ENCODE peak calls at places on chromosome 2, in four cellular contexts. F, W, G and Z are unnamed samples.

GRCh38 chr2:187429989-187430388 is 18.1 kb downstream of the CALCRL start:
- DNase-seq in F (peak; percentile 84), W (no peak), G (no peak), Z (no peak)

GRCh38 chr2:8086796-8087479 is 594.9 kb upstream of the ID2 start:
- DNase-seq in F (peak; percentile 96), W (no peak), G (no peak), Z (no peak)

GRCh38 chr2:96951125-96951654 is 35.2 kb downstream of the FAM178B start:
- DNase-seq in F (peak; percentile 43), W (peak; percentile 64), G (peak; percentile 75), Z (peak; percentile 87)

GRCh38 chr2:144330951-144331651 is 188.8 kb downstream of the ZEB2 start:
- DNase-seq in F (peak; percentile 37), W (no peak), G (peak; percentile 33), Z (no peak)

GRCh38 chr2:9408641-9409151 is 14.6 kb downstream of the ITGB1BP1 start:
- DNase-seq in F (peak; percentile 53), W (no peak), G (no peak), Z (no peak)

GRCh38 chr2:3483227-3483985 is 35.9 kb downstream of the ADI1 start:
- DNase-seq in F (peak; percentile 51), W (no peak), G (no peak), Z (no peak)

GRCh38 chr2:10712186-10712809 is 9.1 kb upstream of the ATP6V1C2 start:
- DNase-seq in F (no peak), W (no peak), G (peak; percentile 17), Z (no peak)

GRCh38 chr2:666441-666840 is 10.8 kb downstream of the TMEM18 start:
- DNase-seq in F (no peak), W (no peak), G (no peak), Z (no peak)

GRCh38 chr2:229519655-229520054 is 194.7 kb downstream of the DNER start:
- DNase-seq in F (peak; percentile 12), W (no peak), G (peak; percentile 14), Z (no peak)

GRCh38 chr2:71618327-71619113 is 165.2 kb downstream of the DYSF start:
- DNase-seq in F (no peak), W (no peak), G (no peak), Z (no peak)

GRCh38 chr2:64173156-64174135 is 29.2 kb upstream of the PELI1 start:
- DNase-seq in F (no peak), W (no peak), G (no peak), Z (peak; percentile 12)

GRCh38 chr2:127106457-127106997 is 427 bp downstream of the BIN1 start:
- DNase-seq in F (peak; percentile 33), W (no peak), G (no peak), Z (no peak)

GRCh38 chr2:37711308-37711731 is 39.9 kb upstream of the CDC42EP3 start:
- DNase-seq in F (peak; percentile 95), W (no peak), G (no peak), Z (peak; percentile 27)

GRCh38 chr2:11375689-11376027 is 31.2 kb upstream of the ROCK2 start:
- DNase-seq in F (no peak), W (no peak), G (no peak), Z (no peak)

GRCh38 chr2:228731517-228731916 is 539.6 kb downstream of the PID1 start:
- DNase-seq in F (peak; percentile 87), W (no peak), G (no peak), Z (no peak)

GRCh38 chr2:130796280-130796679 is 40.4 kb upstream of the ARHGEF4 start:
- DNase-seq in F (no peak), W (no peak), G (no peak), Z (no peak)

GRCh38 chr2:101253013-101253712 is 477 bp downstream of the CNOT11 start:
- DNase-seq in F (peak; percentile 62), W (no peak), G (peak; percentile 82), Z (peak; percentile 65)

GRCh38 chr2:74002515-74003391 is 18.0 kb downstream of the TET3 start:
- DNase-seq in F (peak; percentile 81), W (peak; percentile 61), G (peak; percentile 76), Z (peak; percentile 90)

GRCh38 chr2:101328474-101329007 is 20.0 kb upstream of the RNF149 start:
- DNase-seq in F (peak; percentile 68), W (no peak), G (peak; percentile 33), Z (no peak)

GRCh38 chr2:177239053-177239452 is 25.5 kb downstream of the NFE2L2 start:
- DNase-seq in F (no peak), W (no peak), G (no peak), Z (no peak)

GRCh38 chr2:23366720-23367119 is 18.3 kb upstream of the KLHL29 start:
- DNase-seq in F (no peak), W (no peak), G (no peak), Z (no peak)

GRCh38 chr2:220894069-220894468 is 678.0 kb downstream of the EPHA4 start:
- DNase-seq in F (peak; percentile 21), W (no peak), G (no peak), Z (no peak)

GRCh38 chr2:209095432-209095831 is 328.4 kb upstream of the MAP2 start:
- DNase-seq in F (no peak), W (no peak), G (no peak), Z (no peak)

GRCh38 chr2:201220102-201220570 is 37.2 kb downstream of the CASP10 start:
- DNase-seq in F (no peak), W (no peak), G (peak; percentile 15), Z (no peak)

GRCh38 chr2:182587831-182588230 is 128.2 kb upstream of the DNAJC10 start:
- DNase-seq in F (peak; percentile 91), W (no peak), G (no peak), Z (no peak)

GRCh38 chr2:204049635-204050034 is 113.1 kb downstream of the ICOS start:
- DNase-seq in F (no peak), W (no peak), G (peak; percentile 28), Z (no peak)

GRCh38 chr2:69582582-69583176 is 60.9 kb downstream of the AAK1 start:
- DNase-seq in F (peak; percentile 42), W (peak; percentile 42), G (no peak), Z (no peak)

GRCh38 chr2:183490930-183491329 is 366.7 kb downstream of the NUP35 start:
- DNase-seq in F (peak; percentile 70), W (no peak), G (no peak), Z (no peak)

GRCh38 chr2:51032748-51033355 is 920 bp upstream of the NRXN1 start:
- DNase-seq in F (no peak), W (no peak), G (no peak), Z (no peak)

GRCh38 chr2:51027968-51028367 is 4.0 kb downstream of the NRXN1 start:
- DNase-seq in F (no peak), W (no peak), G (no peak), Z (no peak)

GRCh38 chr2:51028829-51029228 is 3.1 kb downstream of the NRXN1 start:
- DNase-seq in F (no peak), W (no peak), G (no peak), Z (no peak)

GRCh38 chr2:51027442-51027841 is 4.5 kb downstream of the NRXN1 start:
- DNase-seq in F (no peak), W (no peak), G (no peak), Z (no peak)

GRCh38 chr2:51031004-51031791 is 734 bp downstream of the NRXN1 start:
- DNase-seq in F (no peak), W (no peak), G (no peak), Z (no peak)
- H3K4me3 ChIP-seq in F (no peak overlapping the region), W (no peak overlapping the region), G (no peak overlapping the region), Z (no peak overlapping the region)

DNA sequence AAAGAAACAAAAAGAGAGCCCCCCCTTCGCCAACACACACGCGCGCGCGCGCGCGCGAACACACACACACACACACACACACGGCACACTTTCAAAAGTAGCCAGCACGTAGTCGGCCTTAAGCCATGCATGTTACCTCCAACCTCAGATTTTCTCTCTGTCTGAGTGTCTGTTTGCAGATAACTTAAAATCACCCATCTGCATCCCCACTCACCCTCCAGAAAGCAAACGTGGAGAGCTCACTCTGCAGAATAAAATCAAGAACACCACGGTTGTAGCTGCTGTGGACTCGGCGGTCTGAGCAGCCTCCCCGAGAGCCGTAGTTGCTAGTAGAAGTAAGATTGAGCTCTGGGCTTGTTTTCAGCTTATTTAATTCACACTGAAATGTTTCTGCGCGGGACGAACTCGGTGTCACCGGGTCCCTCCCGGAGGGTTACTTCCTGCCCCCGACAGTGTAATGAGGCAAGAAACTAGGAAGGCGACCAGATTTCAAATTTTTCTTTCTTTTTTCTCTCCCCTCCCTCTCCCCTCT is 5.2 kb downstream of the MEIS1 start:
- DNase-seq in F (peak; percentile 64), W (no peak), G (no peak), Z (no peak)
- H3K4me3 ChIP-seq in F (peak overlapping the region; percentile 62), W (no peak overlapping the region), G (no peak overlapping the region), Z (peak overlapping the region; percentile 58)

GRCh38 chr2:36359006-36359580 is 3.5 kb downstream of the CRIM1 start:
- DNase-seq in F (no peak), W (no peak), G (peak; percentile 38), Z (no peak)

GRCh38 chr2:36356199-36356989 is 816 bp downstream of the CRIM1 start:
- DNase-seq in F (no peak), W (no peak), G (peak; percentile 71), Z (peak; percentile 62)

GRCh38 chr2:36356990-36357505 is 1.5 kb downstream of the CRIM1 start:
- DNase-seq in F (no peak), W (peak; percentile 69), G (peak; percentile 82), Z (peak; percentile 23)

GRCh38 chr2:36358317-36358659 is 2.7 kb downstream of the CRIM1 start:
- DNase-seq in F (peak; percentile 67), W (no peak), G (no peak), Z (peak; percentile 57)

GRCh38 chr2:36357506-36358316 is 2.1 kb downstream of the CRIM1 start:
- DNase-seq in F (peak; percentile 88), W (peak; percentile 79), G (peak; percentile 68), Z (peak; percentile 84)
- H3K4me3 ChIP-seq in F (peak overlapping the region; percentile 92), W (peak overlapping the region; percentile 81), G (peak overlapping the region; percentile 81), Z (peak overlapping the region; percentile 61)

DNA sequence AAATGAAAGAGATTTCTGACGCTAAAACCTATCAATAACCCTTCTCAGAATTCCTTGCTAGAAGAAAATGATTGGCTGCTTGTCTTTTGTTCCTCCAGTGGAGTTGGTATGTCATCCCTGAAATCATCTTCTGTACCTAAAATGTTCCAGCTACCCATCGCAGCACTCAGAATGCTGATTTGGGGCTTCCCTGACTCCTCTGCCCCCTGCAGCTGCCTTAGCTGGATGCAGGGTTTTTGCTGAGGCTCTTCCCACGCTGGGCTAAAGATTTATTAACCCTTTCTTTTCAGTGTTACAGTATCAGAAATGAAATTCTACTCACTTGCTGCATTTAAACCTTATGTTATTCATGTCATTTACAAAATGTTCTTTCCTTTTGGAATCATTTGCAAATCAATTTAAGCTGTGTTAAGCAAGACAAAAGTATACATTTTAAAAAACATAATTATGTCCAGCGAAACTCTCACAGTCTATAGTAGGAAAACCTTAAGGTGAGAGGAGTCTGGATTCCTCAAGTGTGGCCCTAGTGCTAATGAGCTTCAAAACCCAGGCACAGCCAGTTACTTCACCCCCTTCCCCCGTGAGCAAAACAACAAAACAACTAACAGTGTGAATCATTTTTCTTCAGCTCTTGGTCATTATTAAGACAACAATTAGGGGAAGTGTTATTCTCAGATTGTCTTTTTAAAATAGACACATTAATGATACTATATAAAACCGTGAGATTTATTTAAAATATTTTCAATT is 32.8 kb downstream of the PKP4 start:
- DNase-seq in F (no peak), W (no peak), G (peak; percentile 5), Z (no peak)
- H3K4me3 ChIP-seq in F (no peak overlapping the region), W (no peak overlapping the region), G (no peak overlapping the region), Z (no peak overlapping the region)